ENCODE peak calls at places on chromosome 12, in eight cellular contexts. L, Y, T, C, X, B, Q and P are unnamed samples. For H3K4me1, the result is how much of the 10 kb centered on the place peaks cover.

GRCh38 chr12:128671528-128672042 is 152.2 kb downstream of the SLC15A4 start:
- DNase-seq in Y (no peak), X (no peak), T (no peak), B (no peak), C (no peak), Q (no peak), L (no peak), P (no peak)

GRCh38 chr12:49018282-49019119 is at the start of gene PRKAG1:
- DNase-seq in T (peak), Y (peak), C (peak), Q (peak), L (peak), X (peak), B (peak), P (peak)

GRCh38 chr12:124636138-124636968 is 68.9 kb upstream of the NCOR2 start:
- DNase-seq in Y (no peak), Q (no peak), X (no peak), C (no peak), T (peak), B (no peak), L (peak), P (no peak)

GRCh38 chr12:115078988-115079387 is 395.0 kb upstream of the TBX3 start:
- DNase-seq in T (no peak), B (no peak), Q (no peak), L (no peak), Y (no peak), C (no peak), X (no peak), P (no peak)

GRCh38 chr12:15540469-15540872 is 218.2 kb downstream of the PTPRO start:
- DNase-seq in B (no peak), X (peak), T (no peak), Y (no peak), L (no peak), C (no peak), Q (no peak), P (no peak)

GRCh38 chr12:87157791-87158190 is 871.4 kb downstream of the C12orf50 start:
- DNase-seq in Y (no peak), Q (no peak), B (no peak), X (peak), C (no peak), T (no peak), L (no peak), P (no peak)

GRCh38 chr12:124626841-124627502 is 59.6 kb upstream of the NCOR2 start:
- DNase-seq in Y (no peak), X (peak), B (peak), L (peak), T (no peak), Q (peak), C (no peak), P (no peak)

GRCh38 chr12:22034709-22035506 is 11.1 kb upstream of the CMAS start:
- DNase-seq in C (no peak), X (no peak), L (no peak), B (no peak), Y (no peak), Q (no peak), T (no peak), P (no peak)

GRCh38 chr12:26630546-26631027 is 202.4 kb downstream of the ITPR2 start:
- DNase-seq in C (no peak), Y (no peak), B (no peak), L (no peak), T (no peak), Q (no peak), X (peak), P (no peak)

GRCh38 chr12:98883231-98883630 is 238.1 kb downstream of the APAF1 start:
- DNase-seq in T (no peak), Y (no peak), Q (no peak), B (no peak), X (no peak), L (no peak), C (no peak), P (no peak)

GRCh38 chr12:56488041-56488955 is at the start of gene GLS2:
- DNase-seq in C (peak), Q (peak), T (peak), X (peak), L (peak), B (peak), Y (peak), P (peak)

GRCh38 chr12:51904951-51905471 is 2.3 kb upstream of the ACVRL1 start:
- DNase-seq in Y (no peak), X (peak), B (no peak), Q (no peak), L (peak), C (no peak), T (no peak), P (no peak)

GRCh38 chr12:88623777-88624548 is 43.7 kb upstream of the KITLG start:
- DNase-seq in C (no peak), X (no peak), L (no peak), Y (no peak), T (no peak), B (no peak), Q (no peak), P (no peak)

GRCh38 chr12:52740591-52740990 is 36.6 kb downstream of the KRT76 start:
- DNase-seq in L (no peak), B (no peak), T (no peak), C (no peak), Y (no peak), Q (no peak), X (no peak), P (no peak)

GRCh38 chr12:10331642-10332239 is 24.1 kb downstream of the KLRD1 start:
- DNase-seq in C (peak), Y (peak), B (no peak), X (peak), L (no peak), T (peak), Q (no peak), P (no peak)

GRCh38 chr12:108004368-108004767 is 124.7 kb upstream of the WSCD2 start:
- DNase-seq in T (no peak), C (peak), X (peak), Y (peak), Q (no peak), L (no peak), B (no peak), P (no peak)

GRCh38 chr12:22117551-22117950 is 71.5 kb downstream of the CMAS start:
- DNase-seq in C (no peak), Q (no peak), T (no peak), B (no peak), X (no peak), L (no peak), Y (no peak), P (no peak)

GRCh38 chr12:49795654-49796105 is 32.5 kb downstream of the NCKAP5L start:
- DNase-seq in X (no peak), L (no peak), C (no peak), B (no peak), Y (no peak), T (no peak), Q (no peak), P (no peak)

GRCh38 chr12:53097564-53098353 is at the start of gene IGFBP6:
- DNase-seq in T (peak), L (peak), B (peak), Y (peak), X (peak), Q (peak), C (peak), P (no peak)

GRCh38 chr12:130322263-130322662 is 15.4 kb upstream of the PIWIL1 start:
- DNase-seq in C (no peak), X (no peak), B (no peak), L (no peak), Y (no peak), T (no peak), Q (no peak), P (no peak)

GRCh38 chr12:69534389-69534822 is 50.9 kb upstream of the CCT2 start:
- DNase-seq in C (peak), X (peak), B (peak), Y (peak), L (no peak), T (no peak), Q (peak), P (peak)

DNA sequence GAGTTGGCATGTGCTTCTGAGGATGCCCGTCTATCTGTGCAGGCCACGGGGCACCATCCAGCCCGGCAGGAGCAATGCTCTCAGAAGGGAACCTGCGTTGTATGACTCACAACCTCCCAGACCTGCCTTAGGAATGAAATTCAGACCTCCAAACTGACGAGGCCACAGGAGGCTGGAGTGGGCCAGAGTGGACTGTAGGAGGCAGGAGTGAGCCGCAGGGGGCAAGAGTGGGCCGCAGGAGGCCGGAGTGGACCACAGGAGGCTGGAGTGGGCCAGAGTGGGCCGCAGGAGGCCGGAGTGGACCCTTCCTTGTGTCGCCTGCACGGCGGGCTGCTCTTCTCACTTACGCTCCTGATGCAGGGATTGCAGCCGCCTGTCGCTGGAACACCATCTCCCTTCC is 11.1 kb upstream of the FBRSL1 start:
- DNase-seq in T (no peak), Y (no peak), B (no peak), C (no peak), L (peak), Q (no peak), X (no peak), P (no peak)
- H3K4me1 ChIP-seq in T (under half), Y (under half), B (under half), C (under half), L (under half), Q (under half), X (under half), P (under half)

DNA sequence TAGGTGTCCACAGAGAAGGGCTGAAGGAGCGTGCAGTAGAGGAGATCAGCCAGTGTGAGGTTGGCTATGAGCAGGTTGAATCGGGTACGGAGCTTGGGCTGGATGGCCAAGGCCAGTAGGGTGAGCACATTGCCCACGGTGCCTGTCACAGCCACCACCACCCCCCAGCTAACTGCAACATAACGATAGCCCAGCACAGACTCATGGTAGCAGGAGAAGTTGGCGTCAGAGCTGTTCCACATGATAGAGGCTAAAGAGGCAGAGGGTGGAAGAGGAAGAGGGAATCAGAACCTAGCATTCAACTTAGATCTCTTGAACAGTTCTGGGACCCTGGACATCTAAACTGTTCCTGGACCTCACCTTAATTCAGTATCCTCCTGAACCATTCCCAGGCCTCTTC is 676 bp downstream of the GPR84 start:
- DNase-seq in T (no peak), Y (no peak), X (no peak), Q (no peak), L (no peak), C (no peak), B (no peak), P (no peak)
- H3K4me3 ChIP-seq in T (no peak), Y (no peak), X (no peak), Q (no peak), L (no peak), C (no peak), B (no peak), P (peak)

GRCh38 chr12:77042834-77043233 is 22.5 kb downstream of the E2F7 start:
- DNase-seq in X (no peak), Y (no peak), B (no peak), Q (no peak), T (no peak), L (no peak), C (no peak), P (no peak)
- H3K4me1 ChIP-seq in X (under half), Y (under half), B (under half), Q (under half), T (under half), L (under half), C (under half), P (under half)

DNA sequence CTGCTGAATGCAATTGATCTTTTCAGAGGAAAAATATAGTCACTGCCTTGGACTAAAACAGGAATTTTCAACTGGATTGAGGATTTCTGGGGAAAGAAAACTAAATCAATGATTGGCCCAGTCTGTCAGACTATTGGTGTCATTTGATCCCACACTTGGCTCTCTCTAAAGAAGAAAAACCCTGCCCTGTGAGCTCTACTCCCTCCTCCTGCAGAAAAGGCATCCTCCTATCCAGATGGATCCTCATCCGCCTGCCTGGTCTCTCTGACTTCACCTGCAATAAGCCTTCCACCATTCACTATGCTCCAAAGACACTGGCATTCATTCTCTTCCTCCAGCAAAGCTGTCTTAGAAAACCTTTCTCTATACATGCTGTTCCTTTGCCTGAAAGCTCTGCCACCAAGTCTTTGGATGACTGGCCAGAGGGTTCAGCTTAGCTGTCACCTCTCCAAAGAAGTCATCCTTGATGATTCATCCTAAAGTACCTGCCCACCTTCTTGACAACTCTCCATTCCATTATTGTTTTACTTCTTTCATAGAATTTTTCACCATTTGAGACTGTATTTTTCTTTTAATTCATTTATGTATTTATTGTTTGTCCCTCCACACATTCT is 127.6 kb upstream of the CAND1 start:
- DNase-seq in Q (no peak), X (no peak), T (no peak), C (no peak), Y (no peak), L (no peak), B (no peak), P (no peak)
- H3K4me3 ChIP-seq in Q (no peak), X (no peak), T (no peak), C (no peak), Y (no peak), L (no peak), B (no peak), P (no peak)

GRCh38 chr12:65606008-65606766 is 218.1 kb upstream of the HMGA2 start:
- DNase-seq in L (no peak), B (no peak), C (no peak), T (no peak), X (no peak), Y (no peak), Q (no peak), P (no peak)
- H3K4me1 ChIP-seq in L (under half), B (under half), C (under half), T (under half), X (under half), Y (under half), Q (under half), P (under half)

GRCh38 chr12:12032771-12033588 is 37.8 kb upstream of the BCL2L14 start:
- DNase-seq in Q (peak), B (peak), Y (peak), X (peak), C (peak), L (peak), T (peak), P (no peak)
- H3K4me3 ChIP-seq in Q (no peak), B (peak), Y (peak), X (peak), C (peak), L (peak), T (peak), P (peak)